ENCODE peak calls at places on chromosomes 4 and X, in five cellular contexts. One of them, this sample, is unnamed.

GRCh38 chr4:153468587-153468986 is 2.4 kb downstream of the TMEM131L start:
- DNase-seq in WTC11: no peak
- DNase-seq in astrocyte of the spinal cord: no peak
- DNase-seq in cerebellum: no peak
- DNase-seq in amygdala: no peak
- DNase-seq in this sample: no peak

GRCh38 chrX:13899607-13900006 is 82.7 kb upstream of the GPM6B start:
- DNase-seq in WTC11: no peak
- DNase-seq in astrocyte of the spinal cord: peak; percentile 67
- DNase-seq in cerebellum: peak; percentile 20
- DNase-seq in amygdala: no peak
- DNase-seq in this sample: peak; percentile 9

GRCh38 chrX:153509592-153509991 is 7.8 kb upstream of the ATP2B3 start:
- DNase-seq in WTC11: no peak
- DNase-seq in astrocyte of the spinal cord: no peak
- DNase-seq in cerebellum: peak; percentile 57
- DNase-seq in amygdala: no peak
- DNase-seq in this sample: no peak

GRCh38 chr4:140901736-140902336 is 145.7 kb upstream of the TBC1D9 start:
- DNase-seq in WTC11: no peak
- DNase-seq in astrocyte of the spinal cord: no peak
- DNase-seq in cerebellum: peak; percentile 31
- DNase-seq in amygdala: no peak
- DNase-seq in this sample: no peak

GRCh38 chr4:16197842-16198241 is 28.4 kb downstream of the TAPT1 start:
- DNase-seq in WTC11: no peak
- DNase-seq in astrocyte of the spinal cord: no peak
- DNase-seq in cerebellum: no peak
- DNase-seq in amygdala: no peak
- DNase-seq in this sample: no peak

GRCh38 chr4:54800831-54801530 is 143.2 kb downstream of the KIT start:
- DNase-seq in WTC11: no peak
- DNase-seq in astrocyte of the spinal cord: no peak
- DNase-seq in cerebellum: no peak
- DNase-seq in amygdala: no peak
- DNase-seq in this sample: no peak

GRCh38 chr4:108247511-108248088 is 78.9 kb upstream of the LEF1 start:
- DNase-seq in WTC11: peak; percentile 45
- DNase-seq in astrocyte of the spinal cord: no peak
- DNase-seq in cerebellum: no peak
- DNase-seq in amygdala: no peak
- DNase-seq in this sample: no peak

GRCh38 chrX:153032397-153033118 is 23.7 kb upstream of the PNMA3 start:
- DNase-seq in WTC11: peak; percentile 64
- DNase-seq in astrocyte of the spinal cord: peak; percentile 27
- DNase-seq in cerebellum: peak; percentile 57
- DNase-seq in amygdala: peak; percentile 13
- DNase-seq in this sample: peak; percentile 65

GRCh38 chrX:45900751-45901150 is 644.5 kb downstream of the ZNF674 start:
- DNase-seq in WTC11: no peak
- DNase-seq in astrocyte of the spinal cord: peak; percentile 75
- DNase-seq in cerebellum: no peak
- DNase-seq in amygdala: no peak
- DNase-seq in this sample: no peak

GRCh38 chr4:123832173-123833026 is 435.8 kb downstream of the SPRY1 start:
- DNase-seq in WTC11: no peak
- DNase-seq in astrocyte of the spinal cord: peak; percentile 99
- DNase-seq in cerebellum: no peak
- DNase-seq in amygdala: no peak
- DNase-seq in this sample: peak; percentile 47

GRCh38 chr4:173125216-173125812 is 43.3 kb upstream of the GALNT7 start:
- DNase-seq in WTC11: no peak
- DNase-seq in astrocyte of the spinal cord: no peak
- DNase-seq in cerebellum: no peak
- DNase-seq in amygdala: no peak
- DNase-seq in this sample: no peak

GRCh38 chr4:173013232-173013932 is 155.2 kb upstream of the GALNT7 start:
- DNase-seq in WTC11: peak; percentile 66
- DNase-seq in astrocyte of the spinal cord: peak; percentile 66
- DNase-seq in cerebellum: peak; percentile 73
- DNase-seq in amygdala: peak; percentile 42
- DNase-seq in this sample: peak; percentile 55

GRCh38 chr4:61666248-61666647 is 466.1 kb downstream of the ADGRL3 start:
- DNase-seq in WTC11: no peak
- DNase-seq in astrocyte of the spinal cord: no peak
- DNase-seq in cerebellum: no peak
- DNase-seq in amygdala: no peak
- DNase-seq in this sample: no peak

GRCh38 chr4:107743532-107743931 is 23.5 kb upstream of the PAPSS1 start:
- DNase-seq in WTC11: no peak
- DNase-seq in astrocyte of the spinal cord: no peak
- DNase-seq in cerebellum: no peak
- DNase-seq in amygdala: no peak
- DNase-seq in this sample: no peak

GRCh38 chrX:7941390-7942042 is 14.3 kb upstream of the PNPLA4 start:
- DNase-seq in WTC11: peak; percentile 9
- DNase-seq in astrocyte of the spinal cord: peak; percentile 23
- DNase-seq in cerebellum: no peak
- DNase-seq in amygdala: no peak
- DNase-seq in this sample: peak; percentile 6

GRCh38 chr4:244471-244870 is 60.8 kb downstream of the ZNF732 start:
- DNase-seq in WTC11: peak; percentile 59
- DNase-seq in astrocyte of the spinal cord: peak; percentile 5
- DNase-seq in cerebellum: peak; percentile 19
- DNase-seq in amygdala: peak; percentile 8
- DNase-seq in this sample: no peak

GRCh38 chr4:130573742-130574141 is 1477.8 kb downstream of the C4orf33 start:
- DNase-seq in WTC11: no peak
- DNase-seq in astrocyte of the spinal cord: no peak
- DNase-seq in cerebellum: no peak
- DNase-seq in amygdala: no peak
- DNase-seq in this sample: no peak